ENCODE peak calls at places on chromosome 11, in five cellular contexts. U, V, F, C and I are unnamed samples.

GRCh38 chr11:8066911-8067455 is 14.0 kb upstream of the TUB start:
- DNase-seq in U (peak; percentile 30), V (no peak), F (no peak), C (no peak), I (no peak)

GRCh38 chr11:105109855-105110750 is 29.5 kb downstream of the CARD18 start:
- DNase-seq in U (no peak), V (no peak), F (no peak), C (no peak), I (no peak)

GRCh38 chr11:40376346-40376745 is 1083.1 kb downstream of the LRRC4C start:
- DNase-seq in U (no peak), V (no peak), F (no peak), C (no peak), I (no peak)

GRCh38 chr11:112277937-112278336 is 17.3 kb upstream of the PLET1 start:
- DNase-seq in U (no peak), V (no peak), F (no peak), C (no peak), I (no peak)

GRCh38 chr11:64652586-64653387 is 61.8 kb downstream of the SLC22A12 start:
- DNase-seq in U (peak; percentile 91), V (peak; percentile 87), F (peak; percentile 63), C (peak; percentile 55), I (peak; percentile 74)

GRCh38 chr11:58923300-58923788 is 15.9 kb upstream of the GLYATL1 start:
- DNase-seq in U (peak; percentile 56), V (peak; percentile 16), F (peak; percentile 10), C (no peak), I (no peak)

GRCh38 chr11:43644626-43645299 is 35.8 kb upstream of the HSD17B12 start:
- DNase-seq in U (no peak), V (no peak), F (no peak), C (no peak), I (no peak)

GRCh38 chr11:64041846-64042245 is 6.1 kb downstream of the FLRT1 start:
- DNase-seq in U (no peak), V (no peak), F (no peak), C (no peak), I (no peak)

GRCh38 chr11:56688554-56688953 is 10.3 kb upstream of the OR9G1 start:
- DNase-seq in U (no peak), V (no peak), F (no peak), C (no peak), I (no peak)

GRCh38 chr11:75465701-75466531 is 32.9 kb upstream of the KLHL35 start:
- DNase-seq in U (no peak), V (no peak), F (no peak), C (no peak), I (no peak)

GRCh38 chr11:2991477-2992233 is 474 bp downstream of the NAP1L4 start:
- DNase-seq in U (no peak), V (peak; percentile 21), F (no peak), C (no peak), I (no peak)

GRCh38 chr11:37689951-37690350 is 1091.9 kb upstream of the RAG2 start:
- DNase-seq in U (no peak), V (no peak), F (no peak), C (no peak), I (no peak)

GRCh38 chr11:28699701-28700100 is 591.5 kb downstream of the METTL15 start:
- DNase-seq in U (no peak), V (no peak), F (no peak), C (no peak), I (no peak)

GRCh38 chr11:59666969-59667368 is 1.9 kb downstream of the PATL1 start:
- DNase-seq in U (no peak), V (no peak), F (no peak), C (no peak), I (no peak)

GRCh38 chr11:57778318-57779037 is 16.9 kb downstream of the CTNND1 start:
- DNase-seq in U (peak; percentile 75), V (peak; percentile 72), F (peak; percentile 35), C (no peak), I (peak; percentile 62)

GRCh38 chr11:120657306-120658070 is 145.9 kb downstream of the GRIK4 start:
- DNase-seq in U (peak; percentile 25), V (no peak), F (no peak), C (no peak), I (no peak)

GRCh38 chr11:112580864-112581263 is 320.2 kb upstream of the PLET1 start:
- DNase-seq in U (no peak), V (no peak), F (no peak), C (no peak), I (no peak)

GRCh38 chr11:103079833-103080232 is 12.1 kb downstream of the DCUN1D5 start:
- DNase-seq in U (no peak), V (no peak), F (no peak), C (no peak), I (no peak)

GRCh38 chr11:75499423-75500305 is 26.1 kb downstream of the GDPD5 start:
- DNase-seq in U (no peak), V (no peak), F (no peak), C (no peak), I (no peak)

GRCh38 chr11:103832762-103833161 is 203.7 kb upstream of the DDI1 start:
- DNase-seq in U (no peak), V (no peak), F (no peak), C (no peak), I (no peak)

GRCh38 chr11:16358726-16359125 is 2.4 kb upstream of the SOX6 start:
- DNase-seq in U (no peak), V (no peak), F (no peak), C (no peak), I (no peak)

GRCh38 chr11:76654310-76654851 is 16.2 kb downstream of the LRRC32 start:
- DNase-seq in U (no peak), V (no peak), F (no peak), C (no peak), I (no peak)

GRCh38 chr11:9091044-9091936 is at the start of gene SCUBE2:
- DNase-seq in U (no peak), V (no peak), F (no peak), C (no peak), I (no peak)

GRCh38 chr11:47348859-47349258 is 3.6 kb downstream of the MYBPC3 start:
- DNase-seq in U (no peak), V (peak; percentile 49), F (no peak), C (no peak), I (no peak)

GRCh38 chr11:72191961-72192381 is at the start of gene FOLR1:
- DNase-seq in U (peak; percentile 31), V (no peak), F (no peak), C (no peak), I (no peak)

GRCh38 chr11:71564430-71564829 is 933 bp upstream of the KRTAP5-10 start:
- DNase-seq in U (no peak), V (no peak), F (no peak), C (no peak), I (no peak)

GRCh38 chr11:43788394-43788793 is 92.2 kb upstream of the ALKBH3 start:
- DNase-seq in U (no peak), V (no peak), F (no peak), C (no peak), I (no peak)

GRCh38 chr11:35147273-35147672 is 8.3 kb downstream of the CD44 start:
- DNase-seq in U (no peak), V (no peak), F (no peak), C (no peak), I (no peak)

GRCh38 chr11:123742334-123742733 is 874 bp upstream of the ZNF202 start:
- DNase-seq in U (no peak), V (no peak), F (no peak), C (no peak), I (no peak)

GRCh38 chr11:65404210-65404609 is 17.8 kb downstream of the FRMD8 start:
- DNase-seq in U (no peak), V (no peak), F (no peak), C (no peak), I (no peak)

GRCh38 chr11:72326151-72326842 is 82.3 kb upstream of the PHOX2A start:
- DNase-seq in U (no peak), V (no peak), F (no peak), C (no peak), I (no peak)

GRCh38 chr11:3637201-3637600 is 4.6 kb downstream of the ART5 start:
- DNase-seq in U (no peak), V (no peak), F (no peak), C (no peak), I (no peak)

GRCh38 chr11:20795005-20795404 is 125.6 kb downstream of the NELL1 start:
- DNase-seq in U (no peak), V (no peak), F (no peak), C (no peak), I (no peak)

GRCh38 chr11:30816959-30817880 is 231.1 kb upstream of the MPPED2 start:
- DNase-seq in U (no peak), V (no peak), F (no peak), C (no peak), I (no peak)

GRCh38 chr11:20102393-20102792 is 57.9 kb downstream of the DBX1 start:
- DNase-seq in U (no peak), V (no peak), F (no peak), C (no peak), I (no peak)

GRCh38 chr11:76635991-76636520 is 34.5 kb downstream of the LRRC32 start:
- DNase-seq in U (peak; percentile 4), V (no peak), F (no peak), C (no peak), I (no peak)

GRCh38 chr11:68002943-68003845 is 703 bp downstream of the UNC93B1 start:
- DNase-seq in U (peak; percentile 64), V (peak; percentile 28), F (no peak), C (peak; percentile 10), I (no peak)

GRCh38 chr11:123995119-123995518 is at the start of gene OR10G6:
- DNase-seq in U (no peak), V (no peak), F (no peak), C (no peak), I (no peak)

GRCh38 chr11:120335928-120336640 is at the start of gene ARHGEF12:
- DNase-seq in U (peak; percentile 95), V (peak; percentile 87), F (peak; percentile 81), C (peak; percentile 74), I (peak; percentile 89)

GRCh38 chr11:11946180-11946579 is 62.2 kb downstream of the DKK3 start:
- DNase-seq in U (no peak), V (no peak), F (no peak), C (no peak), I (no peak)